ENCODE peak calls at places on chromosomes 4 and X, in ten cellular contexts. One of them, this sample, is unnamed.

GRCh38 chr4:74391890-74392478 is 27.0 kb downstream of the EREG start:
- DNase-seq in neural progenitor cell: no peak
- DNase-seq in nephron progenitor cell: no peak
- DNase-seq in WERI-Rb-1: no peak
- DNase-seq in progenitor cell of endocrine pancreas: no peak
- DNase-seq in foreskin fibroblast: peak
- DNase-seq in B cell: no peak
- DNase-seq in vagina: no peak
- DNase-seq in AG10803: no peak
- DNase-seq in IMR-90: no peak
- DNase-seq in this sample: no peak

GRCh38 chrX:16839852-16840460 is 30.2 kb downstream of the RBBP7 start:
- DNase-seq in neural progenitor cell: peak
- DNase-seq in nephron progenitor cell: no peak
- DNase-seq in WERI-Rb-1: peak
- DNase-seq in progenitor cell of endocrine pancreas: no peak
- DNase-seq in foreskin fibroblast: peak
- DNase-seq in B cell: no peak
- DNase-seq in vagina: no peak
- DNase-seq in AG10803: peak
- DNase-seq in IMR-90: peak
- DNase-seq in this sample: peak

GRCh38 chr4:102217345-102217744 is 127.9 kb downstream of the SLC39A8 start:
- DNase-seq in neural progenitor cell: no peak
- DNase-seq in nephron progenitor cell: no peak
- DNase-seq in WERI-Rb-1: no peak
- DNase-seq in progenitor cell of endocrine pancreas: no peak
- DNase-seq in foreskin fibroblast: peak
- DNase-seq in B cell: no peak
- DNase-seq in vagina: no peak
- DNase-seq in AG10803: no peak
- DNase-seq in IMR-90: no peak
- DNase-seq in this sample: peak

GRCh38 chrX:118189628-118190027 is 73.0 kb upstream of the KLHL13 start:
- DNase-seq in neural progenitor cell: no peak
- DNase-seq in nephron progenitor cell: no peak
- DNase-seq in WERI-Rb-1: no peak
- DNase-seq in progenitor cell of endocrine pancreas: no peak
- DNase-seq in foreskin fibroblast: no peak
- DNase-seq in B cell: no peak
- DNase-seq in vagina: no peak
- DNase-seq in AG10803: no peak
- DNase-seq in IMR-90: no peak
- DNase-seq in this sample: no peak

GRCh38 chrX:102765794-102766193 is 45.3 kb downstream of the GPRASP3 start:
- DNase-seq in neural progenitor cell: no peak
- DNase-seq in nephron progenitor cell: no peak
- DNase-seq in WERI-Rb-1: no peak
- DNase-seq in progenitor cell of endocrine pancreas: no peak
- DNase-seq in foreskin fibroblast: peak
- DNase-seq in B cell: no peak
- DNase-seq in vagina: no peak
- DNase-seq in AG10803: peak
- DNase-seq in IMR-90: peak
- DNase-seq in this sample: peak

GRCh38 chr4:149371021-149371420 is 444.6 kb downstream of the IQCM start:
- DNase-seq in neural progenitor cell: peak
- DNase-seq in nephron progenitor cell: no peak
- DNase-seq in WERI-Rb-1: peak
- DNase-seq in progenitor cell of endocrine pancreas: no peak
- DNase-seq in foreskin fibroblast: peak
- DNase-seq in B cell: no peak
- DNase-seq in vagina: no peak
- DNase-seq in AG10803: peak
- DNase-seq in IMR-90: peak
- DNase-seq in this sample: peak

GRCh38 chr4:142845293-142846070 is 619 bp downstream of the INPP4B start:
- DNase-seq in neural progenitor cell: peak
- DNase-seq in nephron progenitor cell: peak
- DNase-seq in WERI-Rb-1: peak
- DNase-seq in progenitor cell of endocrine pancreas: peak
- DNase-seq in foreskin fibroblast: peak
- DNase-seq in B cell: no peak
- DNase-seq in vagina: no peak
- DNase-seq in AG10803: no peak
- DNase-seq in IMR-90: no peak
- DNase-seq in this sample: peak

GRCh38 chr4:153204247-153205027 is at the start of gene TRIM2:
- DNase-seq in neural progenitor cell: peak
- DNase-seq in nephron progenitor cell: peak
- DNase-seq in WERI-Rb-1: peak
- DNase-seq in progenitor cell of endocrine pancreas: peak
- DNase-seq in foreskin fibroblast: peak
- DNase-seq in B cell: no peak
- DNase-seq in vagina: no peak
- DNase-seq in AG10803: peak
- DNase-seq in IMR-90: peak
- DNase-seq in this sample: peak

DNA sequence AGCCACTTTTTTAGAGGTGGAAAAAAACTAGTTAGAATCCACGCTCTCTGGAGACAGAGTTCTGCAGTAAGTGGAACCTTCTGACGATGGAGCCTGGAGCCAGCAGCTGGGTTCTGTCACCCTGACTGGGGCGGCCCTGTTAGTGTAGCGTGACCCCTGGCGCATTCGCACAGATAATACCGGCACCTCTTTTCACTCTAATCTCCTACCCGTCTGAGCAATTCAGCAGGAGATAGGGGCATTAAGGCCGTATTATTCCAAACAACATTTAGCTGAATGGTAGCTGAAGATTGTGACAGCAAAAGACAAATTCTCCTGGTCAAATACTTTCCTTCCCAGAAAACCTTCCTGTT is 292.6 kb downstream of the FBXO8 start:
- DNase-seq in neural progenitor cell: peak
- DNase-seq in nephron progenitor cell: peak
- DNase-seq in WERI-Rb-1: peak
- DNase-seq in progenitor cell of endocrine pancreas: no peak
- DNase-seq in foreskin fibroblast: no peak
- DNase-seq in B cell: no peak
- DNase-seq in vagina: no peak
- DNase-seq in AG10803: no peak
- DNase-seq in IMR-90: no peak
- DNase-seq in this sample: peak
- TF ChIP-seq CTCF in neural progenitor cell: no peak
- TF ChIP-seq CTCF in nephron progenitor cell: no peak
- TF ChIP-seq CTCF in WERI-Rb-1: peak
- TF ChIP-seq CTCF in progenitor cell of endocrine pancreas: peak
- TF ChIP-seq CTCF in foreskin fibroblast: no peak
- TF ChIP-seq CTCF in B cell: no peak
- TF ChIP-seq CTCF in vagina: no peak
- TF ChIP-seq CTCF in AG10803: no peak
- TF ChIP-seq CTCF in IMR-90: no peak
- TF ChIP-seq CTCF in this sample: peak

DNA sequence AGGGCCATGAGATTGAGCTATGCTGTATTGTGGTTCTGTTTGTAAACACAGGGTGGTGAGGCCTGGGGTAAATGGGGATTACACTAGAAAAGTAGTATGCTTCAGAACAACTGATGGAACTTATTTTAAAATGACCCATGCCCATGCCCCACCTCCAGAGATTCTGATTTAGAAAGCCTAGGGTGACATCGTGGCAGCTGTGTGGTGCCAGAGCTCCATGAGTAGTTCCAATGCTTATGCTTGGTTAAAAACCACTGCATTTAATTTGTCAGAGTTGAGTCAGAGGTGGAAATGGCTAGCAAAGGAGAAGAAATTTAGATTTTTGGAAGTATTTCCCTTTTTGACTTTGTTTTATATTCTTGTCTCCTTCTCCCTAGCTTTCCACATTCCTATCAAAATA is 63.4 kb upstream of the PDE5A start:
- DNase-seq in neural progenitor cell: no peak
- DNase-seq in nephron progenitor cell: no peak
- DNase-seq in WERI-Rb-1: no peak
- DNase-seq in progenitor cell of endocrine pancreas: no peak
- DNase-seq in foreskin fibroblast: peak
- DNase-seq in B cell: no peak
- DNase-seq in vagina: no peak
- DNase-seq in AG10803: peak
- DNase-seq in IMR-90: peak
- DNase-seq in this sample: no peak
- TF ChIP-seq CTCF in neural progenitor cell: no peak
- TF ChIP-seq CTCF in nephron progenitor cell: no peak
- TF ChIP-seq CTCF in WERI-Rb-1: no peak
- TF ChIP-seq CTCF in progenitor cell of endocrine pancreas: no peak
- TF ChIP-seq CTCF in foreskin fibroblast: peak
- TF ChIP-seq CTCF in B cell: no peak
- TF ChIP-seq CTCF in vagina: no peak
- TF ChIP-seq CTCF in AG10803: peak
- TF ChIP-seq CTCF in IMR-90: peak
- TF ChIP-seq CTCF in this sample: no peak

GRCh38 chrX:2875798-2876399 is 47.2 kb downstream of the GYG2 start:
- DNase-seq in neural progenitor cell: peak
- DNase-seq in nephron progenitor cell: no peak
- DNase-seq in WERI-Rb-1: no peak
- DNase-seq in progenitor cell of endocrine pancreas: no peak
- DNase-seq in foreskin fibroblast: peak
- DNase-seq in B cell: no peak
- DNase-seq in vagina: no peak
- DNase-seq in AG10803: no peak
- DNase-seq in IMR-90: no peak
- DNase-seq in this sample: peak
- TF ChIP-seq CTCF in neural progenitor cell: peak
- TF ChIP-seq CTCF in nephron progenitor cell: peak
- TF ChIP-seq CTCF in WERI-Rb-1: peak
- TF ChIP-seq CTCF in progenitor cell of endocrine pancreas: peak
- TF ChIP-seq CTCF in foreskin fibroblast: peak
- TF ChIP-seq CTCF in B cell: peak
- TF ChIP-seq CTCF in vagina: no peak
- TF ChIP-seq CTCF in AG10803: peak
- TF ChIP-seq CTCF in IMR-90: peak
- TF ChIP-seq CTCF in this sample: peak

DNA sequence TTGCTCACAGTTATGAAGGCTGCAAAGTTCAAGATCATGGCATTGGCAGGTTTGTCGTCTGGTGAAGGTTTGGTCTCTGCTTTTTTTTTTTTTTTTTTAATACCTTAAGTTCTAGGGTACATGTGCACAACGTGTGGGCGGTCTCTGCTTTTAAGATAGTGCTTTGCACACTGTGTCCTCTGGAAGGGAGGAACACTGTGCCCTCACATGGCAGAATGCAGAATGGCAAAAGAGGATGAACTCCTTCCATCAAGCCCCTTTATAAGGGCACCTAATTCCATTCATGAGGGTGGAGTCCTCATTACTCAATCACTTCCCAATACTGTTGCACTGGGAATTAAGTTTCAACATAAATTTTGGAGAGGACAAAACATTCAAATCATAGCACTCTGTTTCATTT is 101.4 kb downstream of the GLRA2 start:
- DNase-seq in neural progenitor cell: peak
- DNase-seq in nephron progenitor cell: peak
- DNase-seq in WERI-Rb-1: peak
- DNase-seq in progenitor cell of endocrine pancreas: no peak
- DNase-seq in foreskin fibroblast: peak
- DNase-seq in B cell: no peak
- DNase-seq in vagina: no peak
- DNase-seq in AG10803: peak
- DNase-seq in IMR-90: no peak
- DNase-seq in this sample: no peak
- TF ChIP-seq CTCF in neural progenitor cell: peak
- TF ChIP-seq CTCF in nephron progenitor cell: no peak
- TF ChIP-seq CTCF in WERI-Rb-1: no peak
- TF ChIP-seq CTCF in progenitor cell of endocrine pancreas: no peak
- TF ChIP-seq CTCF in foreskin fibroblast: no peak
- TF ChIP-seq CTCF in B cell: no peak
- TF ChIP-seq CTCF in vagina: no peak
- TF ChIP-seq CTCF in AG10803: peak
- TF ChIP-seq CTCF in IMR-90: no peak
- TF ChIP-seq CTCF in this sample: no peak